ENCODE peak calls at places on chromosomes 13 and 19, in seven cellular contexts. K is endothelial cell, G is GM20000, J is Calu3, T is astrocyte of the spinal cord, D is fibroblast of the aortic adventitia, A is AG09319. S is an unnamed sample.

GRCh38 chr19:5103061-5103701 is 134.3 kb downstream of the KDM4B start:
- DNase-seq in K (no peak), G (no peak), J (no peak), T (peak), D (peak), A (no peak), S (no peak)

GRCh38 chr13:78137404-78138142 is 218.9 kb upstream of the EDNRB start:
- DNase-seq in K (peak), G (peak), J (peak), T (peak), D (peak), A (peak), S (peak)

GRCh38 chr13:40916207-40916998 is 102.7 kb downstream of the ELF1 start:
- DNase-seq in K (no peak), G (no peak), J (no peak), T (no peak), D (peak), A (no peak), S (no peak)

GRCh38 chr13:26867451-26868067 is 107.0 kb upstream of the GPR12 start:
- DNase-seq in K (peak), G (peak), J (peak), T (peak), D (peak), A (no peak), S (no peak)

GRCh38 chr19:49150106-49150943 is 4.9 kb downstream of the HRC start:
- DNase-seq in K (peak), G (peak), J (peak), T (peak), D (peak), A (no peak), S (peak)

GRCh38 chr19:28640506-28640905 is 572.4 kb downstream of the UQCRFS1 start:
- DNase-seq in K (no peak), G (no peak), J (no peak), T (no peak), D (no peak), A (no peak), S (no peak)

GRCh38 chr19:42065511-42065910 is 4.5 kb downstream of the GRIK5 start:
- DNase-seq in K (no peak), G (no peak), J (no peak), T (no peak), D (no peak), A (no peak), S (no peak)

GRCh38 chr19:411723-412355 is 2.9 kb upstream of the C2CD4C start:
- DNase-seq in K (no peak), G (no peak), J (no peak), T (no peak), D (no peak), A (no peak), S (no peak)

GRCh38 chr19:1244693-1245451 is 3.3 kb downstream of the ATP5F1D start:
- DNase-seq in K (no peak), G (no peak), J (no peak), T (no peak), D (no peak), A (no peak), S (no peak)

GRCh38 chr13:103883152-103883551 is 816.9 kb upstream of the SLC10A2 start:
- DNase-seq in K (peak), G (no peak), J (peak), T (peak), D (peak), A (peak), S (no peak)
- TF ChIP-seq CTCF in K (no peak), G (no peak), J (no peak), T (peak), D (peak), A (no peak), S (no peak)

GRCh38 chr13:54445865-54446264 is 1417.3 kb downstream of the OLFM4 start:
- DNase-seq in K (no peak), G (no peak), J (no peak), T (no peak), D (no peak), A (no peak), S (no peak)

GRCh38 chr13:54445453-54445852 is 1416.8 kb downstream of the OLFM4 start:
- DNase-seq in K (no peak), G (no peak), J (no peak), T (no peak), D (no peak), A (no peak), S (no peak)

DNA sequence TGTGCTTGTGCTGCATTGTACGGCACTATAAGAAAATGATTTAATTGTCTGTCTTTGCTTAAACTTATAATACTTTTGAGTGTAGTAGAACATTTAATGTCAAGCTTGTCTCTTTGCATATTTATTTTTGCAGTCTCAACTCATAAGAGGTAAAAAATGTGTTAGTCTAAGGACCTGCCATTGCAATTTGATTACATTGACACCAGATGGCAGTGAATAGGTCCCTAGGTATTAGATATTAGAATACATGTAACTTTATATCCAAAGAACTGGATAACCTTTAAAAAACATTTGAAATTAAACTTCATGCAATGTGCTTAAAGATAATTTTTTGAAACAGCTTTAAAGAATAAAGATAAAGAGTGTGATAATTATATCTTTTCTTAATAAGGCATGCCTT is 1421.3 kb downstream of the OLFM4 start:
- DNase-seq in K (no peak), G (no peak), J (no peak), T (no peak), D (no peak), A (no peak), S (no peak)
- TF ChIP-seq CTCF in K (peak), G (no peak), J (no peak), T (no peak), D (no peak), A (no peak), S (no peak)

GRCh38 chr19:9498183-9498902 is at the start of gene ZNF560:
- DNase-seq in K (no peak), G (no peak), J (no peak), T (peak), D (peak), A (peak), S (no peak)
- TF ChIP-seq CTCF in K (no peak), G (no peak), J (no peak), T (peak), D (no peak), A (peak), S (no peak)

GRCh38 chr13:44989071-44989889 is at the start of the genes GPALPP1 and NUFIP1:
- DNase-seq in K (peak), G (peak), J (peak), T (peak), D (peak), A (peak), S (peak)
- TF ChIP-seq CTCF in K (no peak), G (no peak), J (no peak), T (no peak), D (peak), A (no peak), S (no peak)

GRCh38 chr13:69935043-69935442 is 172.6 kb upstream of the ATXN8OS start:
- DNase-seq in K (no peak), G (no peak), J (no peak), T (no peak), D (no peak), A (no peak), S (no peak)
- TF ChIP-seq CTCF in K (peak), G (no peak), J (no peak), T (peak), D (no peak), A (no peak), S (no peak)

GRCh38 chr19:33132021-33132420 is at the start of gene WDR88:
- DNase-seq in K (no peak), G (no peak), J (no peak), T (no peak), D (no peak), A (no peak), S (no peak)

GRCh38 chr19:33130433-33130832 is 1.5 kb upstream of the WDR88 start:
- DNase-seq in K (no peak), G (no peak), J (no peak), T (no peak), D (no peak), A (no peak), S (no peak)

GRCh38 chr19:33133438-33134031 is 1.6 kb downstream of the WDR88 start:
- DNase-seq in K (no peak), G (peak), J (no peak), T (peak), D (peak), A (no peak), S (no peak)

GRCh38 chr19:33132425-33132824 is 511 bp downstream of the WDR88 start:
- DNase-seq in K (peak), G (peak), J (peak), T (no peak), D (no peak), A (no peak), S (no peak)

GRCh38 chr19:33134571-33135041 is 2.7 kb downstream of the WDR88 start:
- DNase-seq in K (no peak), G (peak), J (no peak), T (no peak), D (no peak), A (no peak), S (no peak)
- TF ChIP-seq CTCF in K (no peak), G (no peak), J (no peak), T (no peak), D (no peak), A (no peak), S (no peak)

GRCh38 chr19:44909775-44910174 is 4.2 kb downstream of the APOE start:
- DNase-seq in K (no peak), G (no peak), J (no peak), T (no peak), D (no peak), A (no peak), S (no peak)
- TF ChIP-seq CTCF in K (no peak), G (no peak), J (no peak), T (no peak), D (no peak), A (no peak), S (no peak)

GRCh38 chr19:3547301-3547731 is 8.3 kb downstream of the TEKTIP1 start:
- DNase-seq in K (no peak), G (no peak), J (no peak), T (no peak), D (no peak), A (no peak), S (no peak)

GRCh38 chr19:3549816-3550215 is 7.6 kb downstream of the MFSD12 start:
- DNase-seq in K (no peak), G (no peak), J (no peak), T (no peak), D (no peak), A (no peak), S (no peak)

GRCh38 chr19:3546119-3546518 is 7.1 kb downstream of the TEKTIP1 start:
- DNase-seq in K (no peak), G (no peak), J (no peak), T (no peak), D (no peak), A (no peak), S (no peak)

GRCh38 chr19:3548594-3548993 is 8.8 kb downstream of the MFSD12 start:
- DNase-seq in K (no peak), G (no peak), J (no peak), T (no peak), D (no peak), A (no peak), S (no peak)

DNA sequence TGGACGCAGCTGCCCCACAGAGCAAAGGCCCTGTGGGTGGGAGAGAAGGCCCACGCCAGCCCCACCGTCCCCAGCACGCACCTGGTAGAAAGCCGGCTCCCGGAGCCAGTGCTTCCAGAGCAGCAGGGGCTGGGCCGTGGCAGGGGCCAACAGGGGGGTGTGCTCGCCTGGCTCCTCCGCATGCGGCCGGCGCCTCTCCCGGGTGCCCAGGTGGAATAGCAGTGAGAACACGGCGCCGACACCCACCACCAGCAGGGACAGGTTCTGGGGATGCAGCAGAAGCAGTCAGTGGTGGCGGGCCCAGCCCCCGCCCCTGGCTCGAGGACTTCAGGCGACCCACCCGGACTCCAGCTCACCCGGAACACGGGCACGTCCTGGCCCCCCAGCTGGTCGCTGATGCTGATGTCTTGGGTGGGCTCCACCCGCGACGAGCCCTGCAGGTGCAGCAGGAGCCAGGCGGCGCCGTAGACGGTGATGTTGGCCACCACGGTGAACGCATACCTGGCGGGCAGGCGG is 8.9 kb downstream of the TEKTIP1 start:
- DNase-seq in K (no peak), G (no peak), J (no peak), T (no peak), D (no peak), A (no peak), S (no peak)
- TF ChIP-seq CTCF in K (no peak), G (no peak), J (no peak), T (no peak), D (no peak), A (no peak), S (no peak)

GRCh38 chr19:9808855-9809646 is 9.8 kb downstream of the FBXL12 start:
- DNase-seq in K (no peak), G (no peak), J (no peak), T (no peak), D (no peak), A (no peak), S (no peak)
- TF ChIP-seq CTCF in K (no peak), G (no peak), J (no peak), T (no peak), D (no peak), A (no peak), S (no peak)

S was measured in activated B cell treated with CpG ODN at 0.5 μM for 24 hours.